ENCODE peak calls at places on chromosomes 2 and 18, in four cellular contexts. J, E, S and K are unnamed samples.

GRCh38 chr18:77056399-77057015 is 76.1 kb downstream of the MBP start:
- DNase-seq in E (no peak), J (no peak), S (no peak), K (peak; percentile 83)

GRCh38 chr2:199303814-199304213 is 153.9 kb downstream of the SATB2 start:
- DNase-seq in J (no peak), E (no peak), S (no peak), K (no peak)

GRCh38 chr2:240876475-240877251 is 8.0 kb downstream of the AGXT start:
- DNase-seq in J (no peak), S (no peak), E (no peak), K (no peak)

GRCh38 chr2:171798156-171798815 is 95.8 kb downstream of the SLC25A12 start:
- DNase-seq in S (no peak), E (no peak), J (no peak), K (no peak)

GRCh38 chr2:71933467-71934319 is 214.0 kb downstream of the CYP26B1 start:
- DNase-seq in S (no peak), E (no peak), J (no peak), K (peak; percentile 14)

GRCh38 chr18:63160172-63160995 is 159.2 kb downstream of the BCL2 start:
- DNase-seq in E (no peak), S (no peak), J (no peak), K (no peak)

GRCh38 chr2:156065912-156066311 is 266.6 kb downstream of the NR4A2 start:
- DNase-seq in E (no peak), J (no peak), S (no peak), K (no peak)

GRCh38 chr2:72330673-72331072 is 183.0 kb upstream of the CYP26B1 start:
- DNase-seq in J (no peak), S (no peak), E (no peak), K (no peak)

GRCh38 chr2:218975060-218975777 is 9.8 kb downstream of the FEV start:
- DNase-seq in E (no peak), J (no peak), S (no peak), K (no peak)

GRCh38 chr18:12659904-12660605 is 2.1 kb upstream of the SPIRE1 start:
- DNase-seq in J (no peak), S (no peak), E (peak; percentile 29), K (no peak)

GRCh38 chr2:222270436-222270835 is 28.4 kb downstream of the PAX3 start:
- DNase-seq in J (no peak), E (no peak), S (no peak), K (no peak)

GRCh38 chr2:57821085-57821484 is 225.5 kb upstream of the VRK2 start:
- DNase-seq in S (no peak), J (no peak), E (no peak), K (no peak)

GRCh38 chr2:233428008-233428407 is 73.7 kb downstream of the DGKD start:
- DNase-seq in S (no peak), J (no peak), E (no peak), K (no peak)

GRCh38 chr18:57475903-57476302 is 40.7 kb downstream of the ONECUT2 start:
- DNase-seq in E (no peak), S (no peak), J (no peak), K (no peak)

GRCh38 chr2:31199206-31199605 is 18.1 kb downstream of the CAPN14 start:
- DNase-seq in J (no peak), E (no peak), S (no peak), K (no peak)

GRCh38 chr2:101773137-101773536 is 75.6 kb downstream of the MAP4K4 start:
- DNase-seq in J (no peak), E (no peak), S (no peak), K (no peak)

GRCh38 chr2:24885221-24886113 is 34.6 kb downstream of the ADCY3 start:
- DNase-seq in S (no peak), E (peak; percentile 32), J (no peak), K (no peak)

GRCh38 chr2:159030674-159031380 is 62.4 kb downstream of the TANC1 start:
- DNase-seq in J (peak; percentile 68), E (peak; percentile 76), S (no peak), K (no peak)

GRCh38 chr2:240991378-240992263 is 6.8 kb upstream of the SNED1 start:
- DNase-seq in E (peak; percentile 83), J (peak; percentile 96), S (peak; percentile 14), K (peak; percentile 87)

GRCh38 chr2:86037141-86037794 is 68.4 kb downstream of the POLR1A start:
- DNase-seq in S (no peak), E (peak; percentile 86), J (peak; percentile 91), K (peak; percentile 92)

GRCh38 chr2:86035371-86035882 is 70.3 kb downstream of the POLR1A start:
- DNase-seq in E (no peak), S (no peak), J (peak; percentile 60), K (no peak)

GRCh38 chr2:86036790-86037138 is 68.9 kb downstream of the POLR1A start:
- DNase-seq in J (no peak), E (no peak), S (no peak), K (no peak)

GRCh38 chr2:86037795-86038192 is 67.9 kb downstream of the POLR1A start:
- DNase-seq in J (no peak), S (no peak), E (no peak), K (peak; percentile 82)

GRCh38 chr2:86035883-86036789 is 69.5 kb downstream of the POLR1A start:
- DNase-seq in E (peak; percentile 86), S (no peak), J (peak; percentile 93), K (peak; percentile 75)
- TF ChIP-seq CTCF in E (peak; percentile 9), S (no peak), J (peak; percentile 44), K (no peak)

GRCh38 chr2:38947241-38948239 is 57.9 kb downstream of the ARHGEF33 start:
- DNase-seq in E (peak; percentile 63), J (peak; percentile 79), S (no peak), K (peak; percentile 46)
- TF ChIP-seq CTCF in E (peak; percentile 59), J (peak; percentile 42), S (peak; percentile 53), K (no peak)

DNA sequence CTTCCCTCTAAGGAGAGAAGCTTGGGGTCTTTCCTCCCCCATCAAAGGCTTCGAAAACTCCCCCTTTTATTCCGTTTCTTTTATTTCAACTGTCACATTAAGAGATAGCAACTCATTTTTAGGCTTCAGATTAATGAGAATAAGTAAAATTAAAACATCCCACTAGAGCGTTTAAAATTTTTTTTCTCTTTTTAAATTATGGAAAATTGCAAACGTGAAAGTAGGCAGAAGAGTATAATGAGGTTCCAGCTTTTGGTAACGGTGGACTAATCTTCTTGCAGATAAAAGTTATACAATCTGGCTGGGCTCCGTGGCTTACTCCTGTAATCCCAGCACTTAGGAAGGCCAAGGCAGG is 21.9 kb upstream of the RMP24 start:
- DNase-seq in J (no peak), S (no peak), E (no peak), K (no peak)
- TF ChIP-seq CTCF in J (no peak), S (no peak), E (peak; percentile 4), K (no peak)

DNA sequence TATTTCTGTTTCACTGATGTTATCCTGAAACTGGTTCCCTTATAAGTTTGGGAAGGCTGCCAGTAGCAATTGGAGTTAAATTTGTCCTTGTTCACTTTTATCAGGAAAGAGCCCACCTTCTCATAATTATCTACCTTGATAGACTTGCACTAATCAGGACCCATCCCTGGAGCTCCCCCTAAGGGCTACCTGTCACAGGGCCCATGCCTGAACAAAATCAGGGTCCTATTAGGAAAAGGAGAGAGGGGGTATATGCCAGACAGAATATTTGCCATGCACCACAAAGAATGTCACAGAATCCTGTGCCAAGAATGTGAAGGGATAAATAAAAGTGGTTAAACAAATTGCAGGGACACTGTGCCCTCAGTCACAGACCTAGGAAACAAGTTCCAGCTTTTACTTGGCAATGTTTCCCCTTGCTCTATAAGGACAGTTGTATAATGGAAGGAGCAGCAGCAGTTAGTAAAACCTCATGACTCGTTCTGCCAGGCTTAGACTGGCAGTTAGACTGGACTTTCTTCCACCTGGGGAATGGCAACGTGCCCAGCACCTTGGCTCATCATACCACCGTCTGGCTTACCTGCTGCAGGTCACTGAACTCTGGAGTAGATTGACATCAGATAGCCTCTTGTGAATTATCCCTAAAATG is 32.3 kb upstream of the VWC2L start:
- DNase-seq in E (no peak), J (no peak), S (no peak), K (no peak)
- TF ChIP-seq CTCF in E (no peak), J (no peak), S (no peak), K (no peak)

DNA sequence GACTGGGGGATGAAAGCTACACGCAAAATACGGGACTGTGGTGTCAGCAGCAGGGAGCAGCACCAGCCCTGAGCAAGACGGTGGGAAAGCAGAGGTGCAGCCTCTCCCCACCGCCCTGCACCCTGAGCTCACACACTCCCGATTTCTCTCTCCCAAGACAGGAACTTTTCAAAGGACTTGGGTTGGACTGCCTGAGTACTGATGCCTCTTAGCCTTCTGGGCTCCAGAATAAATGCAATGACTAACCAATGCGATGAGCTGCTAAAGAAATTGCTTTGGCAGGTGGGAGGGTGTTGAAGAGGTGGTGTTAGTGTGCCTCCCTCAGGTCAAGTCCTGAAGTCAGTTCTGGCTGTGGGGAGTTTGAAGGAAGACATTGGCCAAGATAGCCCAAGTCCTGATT is 9.6 kb downstream of the TRIM54 start:
- DNase-seq in E (no peak), S (no peak), J (no peak), K (no peak)
- TF ChIP-seq CTCF in E (no peak), S (no peak), J (no peak), K (no peak)

DNA sequence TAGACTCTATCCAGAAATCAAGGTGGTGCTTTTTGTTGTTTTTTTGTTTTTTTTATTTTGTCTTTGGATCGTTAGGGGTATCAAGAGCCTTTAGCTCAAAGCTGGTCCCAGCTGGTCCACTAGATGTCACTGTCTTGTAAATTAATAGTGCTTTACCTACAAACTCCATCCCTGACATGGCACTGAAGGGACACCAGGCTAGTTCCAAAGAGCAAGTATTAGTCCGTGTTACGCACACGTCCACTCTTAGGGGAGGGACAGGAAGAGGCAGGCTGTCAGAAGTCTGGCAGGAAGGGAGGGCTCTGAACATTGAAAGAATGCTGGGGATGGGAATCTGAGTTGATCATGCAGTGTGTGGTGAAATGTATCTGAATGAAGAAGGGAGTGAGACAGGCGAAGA is 85.9 kb upstream of the CCBE1 start:
- DNase-seq in E (no peak), S (no peak), J (no peak), K (no peak)
- TF ChIP-seq CTCF in E (peak; percentile 27), S (no peak), J (no peak), K (no peak)

GRCh38 chr2:187055463-187055862 is 206.5 kb upstream of the ZSWIM2 start:
- DNase-seq in E (no peak), S (no peak), J (no peak), K (no peak)

GRCh38 chr2:187051350-187051749 is 202.4 kb upstream of the ZSWIM2 start:
- DNase-seq in S (no peak), E (no peak), J (no peak), K (no peak)

GRCh38 chr2:187057466-187057865 is 208.5 kb upstream of the ZSWIM2 start:
- DNase-seq in J (no peak), S (no peak), E (no peak), K (no peak)

GRCh38 chr2:187056416-187057333 is 207.7 kb upstream of the ZSWIM2 start:
- DNase-seq in E (no peak), J (no peak), S (no peak), K (no peak)

GRCh38 chr2:187054501-187055319 is 205.7 kb upstream of the ZSWIM2 start:
- DNase-seq in J (no peak), S (no peak), E (no peak), K (no peak)
- TF ChIP-seq CTCF in J (no peak), S (no peak), E (no peak), K (no peak)

GRCh38 chr2:525611-526010 is 151.6 kb downstream of the TMEM18 start:
- DNase-seq in E (no peak), S (no peak), J (no peak), K (no peak)

GRCh38 chr2:526918-527317 is 150.3 kb downstream of the TMEM18 start:
- DNase-seq in J (no peak), E (no peak), S (no peak), K (no peak)

GRCh38 chr2:527581-527980 is 149.6 kb downstream of the TMEM18 start:
- DNase-seq in E (no peak), J (no peak), S (no peak), K (peak; percentile 49)

GRCh38 chr2:529852-530251 is 147.4 kb downstream of the TMEM18 start:
- DNase-seq in E (no peak), J (no peak), S (no peak), K (no peak)

GRCh38 chr2:529425-529824 is 147.8 kb downstream of the TMEM18 start:
- DNase-seq in J (no peak), E (no peak), S (no peak), K (no peak)
- TF ChIP-seq CTCF in J (no peak), E (no peak), S (no peak), K (no peak)